ENCODE peak calls at places on chromosomes 4 and X, in seven cellular contexts. O is CD8-positive, alpha-beta T cell; K is activated T-cell treated with anti-CD3 and anti-CD28 coated beads for 1 hour; B is T-helper 2 cell; E is HFFc6; M is T1000; Z is heart left ventricle. N is an unnamed sample.

GRCh38 chr4:162075691-162076090 is 88.1 kb downstream of the FSTL5 start:
- DNase-seq in Z (no peak), M (no peak), E (no peak), O (no peak), K (no peak), B (no peak), N (no peak)

GRCh38 chr4:10082047-10082446 is 34.6 kb downstream of the WDR1 start:
- DNase-seq in B (no peak), E (no peak), O (no peak), K (no peak), M (no peak), Z (peak; percentile 36), N (no peak)

GRCh38 chr4:6179362-6179761 is 21.0 kb downstream of the JAKMIP1 start:
- DNase-seq in B (peak; percentile 93), O (peak; percentile 13), K (no peak), Z (no peak), M (no peak), E (no peak), N (no peak)

GRCh38 chrX:153878969-153879653 is 6.9 kb downstream of the L1CAM start:
- DNase-seq in E (no peak), M (no peak), B (no peak), K (no peak), O (no peak), Z (no peak), N (peak; percentile 63)

GRCh38 chrX:23898412-23898959 is 9.3 kb downstream of the APOO start:
- DNase-seq in Z (no peak), B (no peak), K (no peak), M (no peak), O (no peak), E (peak; percentile 53), N (no peak)

GRCh38 chrX:123927845-123928244 is 33.7 kb upstream of the STAG2 start:
- DNase-seq in E (no peak), O (no peak), K (no peak), M (no peak), Z (no peak), B (no peak), N (no peak)

GRCh38 chrX:44570524-44570923 is 27.9 kb upstream of the FUNDC1 start:
- DNase-seq in O (no peak), B (peak; percentile 8), K (no peak), M (no peak), E (no peak), Z (no peak), N (no peak)

GRCh38 chr4:6112606-6113290 is 87.6 kb downstream of the JAKMIP1 start:
- DNase-seq in Z (no peak), B (no peak), E (no peak), M (no peak), O (no peak), K (no peak), N (no peak)

GRCh38 chrX:119071381-119071780 is 1.4 kb upstream of the CT47C1 start:
- DNase-seq in Z (no peak), M (no peak), B (no peak), K (no peak), E (no peak), O (no peak), N (no peak)

GRCh38 chr4:124343711-124344110 is 368.8 kb downstream of the ANKRD50 start:
- DNase-seq in O (no peak), Z (no peak), E (no peak), M (no peak), B (no peak), K (no peak), N (no peak)

GRCh38 chr4:182916483-182917181 is 554 bp downstream of the DCTD start:
- DNase-seq in O (peak; percentile 17), M (peak; percentile 7), B (peak; percentile 52), E (peak; percentile 55), Z (peak; percentile 82), K (peak; percentile 17), N (peak; percentile 53)

GRCh38 chr4:52408471-52408870 is 250.6 kb downstream of the USP46 start:
- DNase-seq in O (no peak), B (no peak), Z (no peak), M (no peak), K (no peak), E (no peak), N (no peak)

GRCh38 chrX:154473683-154474082 is 5.4 kb downstream of the LAGE3 start:
- DNase-seq in B (no peak), Z (no peak), M (no peak), O (no peak), E (no peak), K (no peak), N (no peak)

GRCh38 chrX:111098874-111099273 is 2.9 kb downstream of the PAK3 start:
- DNase-seq in M (no peak), K (peak; percentile 47), E (no peak), B (peak; percentile 80), O (peak; percentile 66), Z (peak; percentile 66), N (peak; percentile 63)

GRCh38 chr4:61277785-61278184 is 77.7 kb downstream of the ADGRL3 start:
- DNase-seq in M (no peak), B (no peak), K (no peak), O (no peak), Z (no peak), E (no peak), N (no peak)

GRCh38 chr4:154164931-154165839 is 326.4 kb downstream of the DCHS2 start:
- DNase-seq in B (peak; percentile 14), E (peak; percentile 95), M (peak; percentile 61), Z (no peak), K (no peak), O (no peak), N (no peak)

GRCh38 chr4:156615066-156615514 is 356.5 kb downstream of the PDGFC start:
- DNase-seq in O (no peak), E (peak; percentile 90), M (no peak), K (no peak), B (no peak), Z (no peak), N (no peak)

GRCh38 chr4:7134737-7135388 is 57.5 kb upstream of the SORCS2 start:
- DNase-seq in E (peak; percentile 71), Z (peak; percentile 64), K (no peak), O (no peak), M (no peak), B (no peak), N (no peak)

GRCh38 chr4:113617195-113617594 is 144.3 kb downstream of the CAMK2D start:
- DNase-seq in E (no peak), O (no peak), K (no peak), B (no peak), M (no peak), Z (no peak), N (no peak)

GRCh38 chr4:123256901-123257300 is 139.7 kb upstream of the SPRY1 start:
- DNase-seq in Z (no peak), K (no peak), M (no peak), B (no peak), O (no peak), E (no peak), N (no peak)

GRCh38 chr4:47835489-47835888 is 2.4 kb downstream of the CORIN start:
- DNase-seq in O (no peak), M (no peak), K (no peak), Z (no peak), E (no peak), B (no peak), N (no peak)

GRCh38 chrX:37712458-37712857 is 26.9 kb downstream of the XK start:
- DNase-seq in K (no peak), O (no peak), B (no peak), E (no peak), M (no peak), Z (no peak), N (no peak)

GRCh38 chr4:134544303-134544761 is 342.7 kb upstream of the PABPC4L start:
- DNase-seq in Z (no peak), E (peak; percentile 96), K (no peak), M (peak; percentile 12), O (no peak), B (no peak), N (peak; percentile 35)

GRCh38 chrX:119654112-119654531 is 38.8 kb downstream of the SEPTIN6 start:
- DNase-seq in O (peak; percentile 45), B (no peak), M (no peak), K (no peak), E (peak; percentile 38), Z (peak; percentile 62), N (no peak)

GRCh38 chrX:48890296-48890925 is 7.2 kb downstream of the TIMM17B start:
- DNase-seq in M (no peak), Z (no peak), E (no peak), O (no peak), K (no peak), B (no peak), N (no peak)

GRCh38 chrX:71927040-71927439 is 16.4 kb downstream of the NHSL2 start:
- DNase-seq in M (no peak), O (no peak), Z (no peak), K (no peak), B (no peak), E (no peak), N (no peak)

GRCh38 chrX:48904180-48904579 is 6.5 kb downstream of the PQBP1 start:
- DNase-seq in Z (no peak), O (no peak), E (no peak), M (no peak), B (no peak), K (no peak), N (no peak)

GRCh38 chr4:107709916-107710315 is 10.1 kb downstream of the PAPSS1 start:
- DNase-seq in Z (no peak), M (no peak), B (no peak), K (no peak), E (no peak), O (no peak), N (no peak)

GRCh38 chrX:94424456-94424855 is 750.5 kb downstream of the FAM133A start:
- DNase-seq in E (no peak), M (no peak), O (no peak), Z (no peak), B (no peak), K (no peak), N (no peak)

GRCh38 chr4:87502580-87503238 is 26.5 kb downstream of the SPARCL1 start:
- DNase-seq in M (no peak), K (no peak), Z (no peak), B (no peak), E (peak; percentile 68), O (no peak), N (peak; percentile 56)

GRCh38 chr4:48725414-48725813 is 54.7 kb downstream of the FRYL start:
- DNase-seq in K (no peak), E (no peak), B (no peak), M (no peak), Z (no peak), O (no peak), N (no peak)

GRCh38 chrX:112670964-112671363 is 8.8 kb downstream of the LHFPL1 start:
- DNase-seq in O (no peak), E (no peak), Z (peak; percentile 30), K (no peak), M (no peak), B (no peak), N (no peak)

GRCh38 chr4:26441771-26442170 is 48.5 kb downstream of the CCKAR start:
- DNase-seq in Z (no peak), K (no peak), B (no peak), M (no peak), O (no peak), E (no peak), N (no peak)

GRCh38 chr4:121428721-121429120 is 47.9 kb upstream of the QRFPR start:
- DNase-seq in E (peak; percentile 4), B (no peak), K (no peak), Z (no peak), O (no peak), M (no peak), N (no peak)

GRCh38 chrX:130771230-130771629 is 131.8 kb downstream of the ENOX2 start:
- DNase-seq in Z (no peak), O (no peak), B (no peak), E (peak; percentile 13), M (no peak), K (no peak), N (no peak)

GRCh38 chrX:151703487-151703886 is 8.2 kb downstream of the PRRG3 start:
- DNase-seq in B (no peak), O (no peak), E (no peak), Z (peak; percentile 75), K (no peak), M (no peak), N (no peak)

GRCh38 chr4:82213485-82214162 is 160.2 kb downstream of the HNRNPD start:
- DNase-seq in E (no peak), Z (no peak), M (no peak), O (peak; percentile 11), K (no peak), B (peak; percentile 69), N (no peak)

GRCh38 chr4:42392436-42392835 is 4.9 kb upstream of the SHISA3 start:
- DNase-seq in Z (no peak), E (no peak), B (no peak), O (no peak), K (no peak), M (no peak), N (no peak)

N was measured in BE2C.